ENCODE peak calls at places on chromosomes 2 and 18, in eight cellular contexts. L is stomach, P is GM12864, G is AG04450, O is suprapubic skin, D is Peyer's patch, R is cardiac fibroblast, K is MM.1S. V is an unnamed sample.

GRCh38 chr2:147636238-147636887 is 208.5 kb upstream of the ACVR2A start:
- DNase-seq in L (no peak), P (no peak), G (no peak), O (no peak), D (no peak), R (peak; percentile 9), K (no peak), V (peak; percentile 40)

GRCh38 chr2:62369549-62370164 is 136.3 kb downstream of the TMEM17 start:
- DNase-seq in L (no peak), P (no peak), G (no peak), O (no peak), D (no peak), R (no peak), K (no peak), V (no peak)

GRCh38 chr2:234373791-234374508 is 122.9 kb downstream of the ARL4C start:
- DNase-seq in L (no peak), P (no peak), G (no peak), O (no peak), D (no peak), R (no peak), K (no peak), V (no peak)

GRCh38 chr2:18476484-18476883 is 84.0 kb downstream of the RDH14 start:
- DNase-seq in L (no peak), P (no peak), G (no peak), O (no peak), D (no peak), R (no peak), K (no peak), V (no peak)

GRCh38 chr2:160367887-160368286 is 125.7 kb downstream of the RBMS1 start:
- DNase-seq in L (no peak), P (no peak), G (peak; percentile 94), O (no peak), D (no peak), R (peak; percentile 96), K (peak; percentile 69), V (peak; percentile 89)

GRCh38 chr2:101063753-101064502 is 61.8 kb downstream of the RPL31 start:
- DNase-seq in L (no peak), P (no peak), G (no peak), O (no peak), D (no peak), R (peak; percentile 73), K (no peak), V (peak; percentile 73)

GRCh38 chr2:174005801-174006419 is 40.7 kb upstream of the SP3 start:
- DNase-seq in L (no peak), P (no peak), G (no peak), O (no peak), D (no peak), R (no peak), K (no peak), V (no peak)

GRCh38 chr2:83022631-83023210 is 1436.4 kb downstream of the SUCLG1 start:
- DNase-seq in L (no peak), P (no peak), G (no peak), O (no peak), D (no peak), R (peak; percentile 3), K (no peak), V (no peak)

GRCh38 chr2:143261986-143262784 is 133.0 kb downstream of the ARHGAP15 start:
- DNase-seq in L (no peak), P (peak; percentile 55), G (no peak), O (no peak), D (peak; percentile 70), R (peak; percentile 15), K (no peak), V (no peak)

GRCh38 chr18:2906522-2907458 is 60.0 kb downstream of the EMILIN2 start:
- DNase-seq in L (no peak), P (no peak), G (no peak), O (peak; percentile 81), D (peak; percentile 68), R (no peak), K (peak; percentile 18), V (peak; percentile 69)

GRCh38 chr2:219733746-219734145 is 106.3 kb downstream of the SLC4A3 start:
- DNase-seq in L (no peak), P (no peak), G (no peak), O (no peak), D (no peak), R (no peak), K (no peak), V (no peak)

GRCh38 chr18:48838921-48839818 is 111.6 kb downstream of the SMAD7 start:
- DNase-seq in L (no peak), P (no peak), G (no peak), O (no peak), D (no peak), R (peak; percentile 74), K (no peak), V (peak; percentile 93)

GRCh38 chr18:58567453-58568196 is 61.3 kb downstream of the ALPK2 start:
- DNase-seq in L (no peak), P (no peak), G (peak; percentile 96), O (no peak), D (no peak), R (peak; percentile 97), K (no peak), V (peak; percentile 96)

GRCh38 chr2:127508025-127508620 is 18.2 kb downstream of the IWS1 start:
- DNase-seq in L (no peak), P (no peak), G (no peak), O (no peak), D (no peak), R (peak; percentile 74), K (no peak), V (no peak)

GRCh38 chr2:226796840-226797288 is 2.8 kb downstream of the IRS1 start:
- DNase-seq in L (peak; percentile 55), P (no peak), G (no peak), O (no peak), D (peak; percentile 53), R (peak; percentile 53), K (no peak), V (peak; percentile 86)

GRCh38 chr2:40279001-40279400 is 172.9 kb downstream of the SLC8A1 start:
- DNase-seq in L (no peak), P (no peak), G (no peak), O (no peak), D (no peak), R (peak; percentile 46), K (no peak), V (peak; percentile 61)

GRCh38 chr18:10787293-10787901 is 261.6 kb downstream of the NAPG start:
- DNase-seq in L (peak; percentile 77), P (peak; percentile 87), G (peak; percentile 50), O (no peak), D (peak; percentile 89), R (peak; percentile 83), K (peak; percentile 94), V (peak; percentile 82)

GRCh38 chr2:134098258-134098785 is 155.6 kb upstream of the MGAT5 start:
- DNase-seq in L (no peak), P (no peak), G (no peak), O (no peak), D (no peak), R (no peak), K (no peak), V (no peak)

GRCh38 chr2:54783349-54783748 is 59.9 kb downstream of the EML6 start:
- DNase-seq in L (no peak), P (no peak), G (no peak), O (no peak), D (no peak), R (no peak), K (no peak), V (no peak)

GRCh38 chr2:54789878-54790277 is 66.4 kb downstream of the EML6 start:
- DNase-seq in L (no peak), P (no peak), G (no peak), O (no peak), D (no peak), R (no peak), K (no peak), V (no peak)

GRCh38 chr2:54787760-54788366 is 64.4 kb downstream of the EML6 start:
- DNase-seq in L (no peak), P (no peak), G (no peak), O (no peak), D (no peak), R (no peak), K (no peak), V (no peak)

GRCh38 chr2:54787270-54787669 is 63.8 kb downstream of the EML6 start:
- DNase-seq in L (no peak), P (no peak), G (no peak), O (no peak), D (no peak), R (no peak), K (no peak), V (no peak)
- H3K4me3 ChIP-seq in L (no peak overlapping the region), P (no peak overlapping the region), G (no peak overlapping the region), O (no peak overlapping the region), D (no peak overlapping the region), R (no peak overlapping the region), K (no peak overlapping the region), V (no peak overlapping the region)

GRCh38 chr2:191907091-191907490 is 60.2 kb upstream of the CAVIN2 start:
- DNase-seq in L (no peak), P (no peak), G (no peak), O (no peak), D (no peak), R (no peak), K (no peak), V (peak; percentile 25)

GRCh38 chr2:191910518-191910917 is 63.6 kb upstream of the CAVIN2 start:
- DNase-seq in L (no peak), P (no peak), G (peak; percentile 37), O (no peak), D (no peak), R (peak; percentile 75), K (no peak), V (peak; percentile 82)

GRCh38 chr2:191908874-191909273 is 62.0 kb upstream of the CAVIN2 start:
- DNase-seq in L (no peak), P (no peak), G (no peak), O (no peak), D (no peak), R (no peak), K (no peak), V (no peak)

GRCh38 chr2:191905336-191905735 is 58.4 kb upstream of the CAVIN2 start:
- DNase-seq in L (no peak), P (no peak), G (no peak), O (no peak), D (no peak), R (no peak), K (no peak), V (no peak)

GRCh38 chr2:191907545-191907944 is 60.7 kb upstream of the CAVIN2 start:
- DNase-seq in L (no peak), P (no peak), G (no peak), O (no peak), D (no peak), R (no peak), K (no peak), V (no peak)
- TF ChIP-seq CTCF in L (no peak), P (no peak), G (no peak), O (no peak), D (no peak), R (no peak), K (no peak), V (no peak)

GRCh38 chr2:29236074-29236473 is 120.9 kb downstream of the CLIP4 start:
- DNase-seq in L (no peak), P (no peak), G (no peak), O (no peak), D (peak; percentile 30), R (no peak), K (no peak), V (no peak)
- H3K4me3 ChIP-seq in L (no peak overlapping the region), P (no peak overlapping the region), G (no peak overlapping the region), O (no peak overlapping the region), D (no peak overlapping the region), R (no peak overlapping the region), K (no peak overlapping the region), V (no peak overlapping the region)

DNA sequence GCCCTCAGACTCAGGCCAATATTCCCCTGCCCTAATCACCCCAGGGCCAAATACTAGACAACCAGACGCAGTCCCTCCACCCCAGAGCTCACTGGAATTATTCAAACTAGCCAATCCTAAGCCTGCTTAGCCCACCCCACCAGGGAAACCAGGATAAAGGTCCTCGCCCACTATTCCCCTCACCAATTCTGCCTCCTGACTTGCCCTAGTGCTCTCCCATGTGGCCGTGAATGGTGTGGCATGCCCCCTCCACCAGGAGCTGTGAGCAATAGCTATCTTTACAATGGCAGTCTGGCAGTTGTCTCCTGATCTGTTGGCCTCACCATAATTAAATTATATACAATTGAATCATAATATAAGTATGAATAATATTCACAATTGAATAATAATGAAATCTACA is 42.3 kb downstream of the FAM124B start:
- DNase-seq in L (no peak), P (no peak), G (no peak), O (no peak), D (no peak), R (peak; percentile 9), K (peak; percentile 21), V (no peak)
- TF ChIP-seq CTCF in L (no peak), P (peak; percentile 52), G (peak; percentile 40), O (no peak), D (peak; percentile 12), R (peak; percentile 44), K (peak; percentile 36), V (peak; percentile 38)

V was measured in foreskin fibroblast.